ENCODE peak calls at places on chromosomes 12 and 14, in seven cellular contexts. H, G, R, W, J, L and T are unnamed samples.

GRCh38 chr14:73235531-73236155 is 1.7 kb upstream of the PAPLN start:
- DNase-seq in H (peak; percentile 17), G (no peak), R (no peak), W (no peak), J (no peak), L (no peak), T (no peak)

GRCh38 chr12:3157581-3158328 is 80.6 kb downstream of the TSPAN9 start:
- DNase-seq in H (no peak), G (no peak), R (no peak), W (no peak), J (no peak), L (no peak), T (no peak)

GRCh38 chr12:121806556-121807308 is 2.9 kb downstream of the SETD1B start:
- DNase-seq in H (no peak), G (no peak), R (no peak), W (no peak), J (no peak), L (no peak), T (no peak)

GRCh38 chr12:58202933-58203713 is 261.8 kb downstream of the ATP23 start:
- DNase-seq in H (no peak), G (no peak), R (no peak), W (no peak), J (no peak), L (no peak), T (no peak)

GRCh38 chr12:2233034-2233433 is 180.2 kb downstream of the CACNA1C start:
- DNase-seq in H (no peak), G (no peak), R (no peak), W (no peak), J (no peak), L (no peak), T (no peak)

GRCh38 chr12:75986001-75986739 is 45.4 kb downstream of the PHLDA1 start:
- DNase-seq in H (no peak), G (no peak), R (no peak), W (no peak), J (no peak), L (no peak), T (no peak)

GRCh38 chr12:47824198-47824597 is 4.5 kb upstream of the HDAC7 start:
- DNase-seq in H (no peak), G (no peak), R (peak; percentile 40), W (no peak), J (no peak), L (no peak), T (no peak)

GRCh38 chr14:73602994-73603393 is 9.3 kb upstream of the ACOT6 start:
- DNase-seq in H (no peak), G (no peak), R (no peak), W (no peak), J (no peak), L (no peak), T (no peak)

GRCh38 chr14:52922059-52922458 is 28.8 kb downstream of the FERMT2 start:
- DNase-seq in H (no peak), G (no peak), R (no peak), W (no peak), J (no peak), L (no peak), T (no peak)